ENCODE peak calls at places on chromosomes 11 and 22, in seven cellular contexts. L is A549; C is CD8-positive, alpha-beta memory T cell; Q is body of pancreas; F is ovary; V is heart left ventricle; E is fibroblast of pulmonary artery. B is an unnamed sample.
A peak's percentile ranks its signal among the peaks of the same experiment; 100 is the strongest.

GRCh38 chr22:20569059-20570058 is 61.9 kb downstream of the MED15 start:
- DNase-seq in Q (peak; percentile 42), V (no peak), F (peak; percentile 77), E (peak; percentile 96), C (peak; percentile 77), L (peak; percentile 75), B (peak; percentile 96)

GRCh38 chr22:44191036-44191454 is 10.3 kb downstream of the PARVG start:
- DNase-seq in L (no peak), Q (no peak), C (no peak), F (no peak), V (no peak), E (no peak), B (no peak)

GRCh38 chr22:38566726-38567504 is 3.1 kb downstream of the DMC1 start:
- DNase-seq in Q (no peak), C (no peak), V (no peak), F (no peak), E (no peak), L (no peak), B (no peak)

GRCh38 chr22:35728639-35729308 is 11.1 kb downstream of the APOL5 start:
- DNase-seq in C (no peak), E (no peak), L (no peak), F (no peak), V (no peak), Q (peak; percentile 59), B (no peak)

GRCh38 chr22:32733196-32733595 is 68.3 kb upstream of the TIMP3 start:
- DNase-seq in L (no peak), V (no peak), F (no peak), Q (no peak), E (no peak), C (no peak), B (no peak)

GRCh38 chr22:21940521-21940920 is 12.1 kb downstream of the PPM1F start:
- DNase-seq in F (no peak), E (no peak), V (no peak), Q (no peak), L (no peak), C (no peak), B (no peak)

GRCh38 chr11:94738746-94739145 is 29.4 kb upstream of the AMOTL1 start:
- DNase-seq in C (no peak), F (no peak), V (no peak), Q (no peak), L (no peak), E (no peak), B (peak; percentile 64)

GRCh38 chr22:49616356-49617231 is 211.1 kb downstream of the BRD1 start:
- DNase-seq in L (no peak), V (no peak), Q (no peak), F (peak; percentile 17), C (no peak), E (no peak), B (no peak)

GRCh38 chr11:31779268-31779879 is 31.7 kb downstream of the PAX6 start:
- DNase-seq in F (no peak), C (no peak), V (no peak), E (peak; percentile 36), L (no peak), Q (no peak), B (no peak)

GRCh38 chr11:42161886-42162285 is 702.4 kb upstream of the LRRC4C start:
- DNase-seq in L (no peak), C (no peak), F (no peak), Q (no peak), E (peak; percentile 88), V (no peak), B (no peak)

GRCh38 chr22:35488513-35488912 is 52.1 kb upstream of the RASD2 start:
- DNase-seq in V (no peak), Q (no peak), F (no peak), C (no peak), L (no peak), E (no peak), B (no peak)

GRCh38 chr22:40324468-40325305 is 21.6 kb upstream of the ADSL start:
- DNase-seq in F (no peak), V (no peak), C (peak; percentile 17), E (no peak), L (no peak), Q (no peak), B (no peak)

GRCh38 chr11:62552931-62553838 is 6.6 kb upstream of the AHNAK start:
- DNase-seq in L (peak; percentile 95), F (peak; percentile 86), C (no peak), V (peak; percentile 79), E (peak; percentile 94), Q (peak; percentile 79), B (peak; percentile 98)

GRCh38 chr11:69654001-69654659 is 13.2 kb downstream of the CCND1 start:
- DNase-seq in L (peak; percentile 83), E (no peak), C (no peak), F (peak; percentile 28), Q (no peak), V (peak; percentile 23), B (no peak)

GRCh38 chr11:133821776-133822175 is 23.5 kb downstream of the SPATA19 start:
- DNase-seq in V (no peak), E (peak; percentile 17), F (no peak), Q (peak; percentile 55), C (no peak), L (peak; percentile 47), B (no peak)

GRCh38 chr22:42544686-42545085 is 9.1 kb upstream of the SERHL2 start:
- DNase-seq in Q (no peak), E (peak; percentile 91), L (peak; percentile 56), V (no peak), C (no peak), F (no peak), B (no peak)

DNA sequence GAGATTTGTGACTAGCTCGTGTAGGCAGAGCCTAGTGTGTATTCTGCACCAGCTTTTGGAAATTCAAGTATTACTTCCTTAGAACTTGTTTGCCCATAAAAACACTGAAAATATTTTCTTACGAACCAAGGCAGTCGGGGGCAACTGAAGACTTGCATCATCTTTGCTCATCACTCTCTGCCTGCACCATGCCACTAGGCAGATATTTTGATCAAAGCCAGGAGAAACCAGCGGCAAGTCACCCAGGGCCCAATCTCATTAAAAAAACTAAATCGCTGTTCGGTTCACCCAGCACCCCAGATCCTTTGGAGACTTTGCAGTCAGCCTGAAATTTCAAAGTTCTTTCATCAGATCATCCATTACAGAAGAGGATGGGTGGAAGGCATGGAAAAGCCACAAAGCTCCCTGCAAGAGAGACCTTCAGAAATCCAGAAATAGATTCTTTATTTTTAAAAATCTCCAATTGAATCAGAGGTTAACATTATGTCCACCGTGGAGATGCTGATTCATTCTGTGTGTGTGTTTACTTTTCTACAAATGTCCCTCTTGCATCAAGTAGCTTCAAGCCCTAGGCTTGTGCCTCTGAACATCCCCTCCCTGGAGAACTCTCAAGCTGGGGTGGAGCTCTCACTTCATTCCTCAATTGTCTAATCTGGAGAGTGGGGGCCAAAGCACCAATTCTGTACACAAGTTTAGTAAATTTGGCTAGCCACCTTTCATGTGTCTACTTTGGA is 78.4 kb downstream of the ETS1 start:
- DNase-seq in L (peak; percentile 74), F (no peak), V (no peak), E (no peak), C (no peak), Q (no peak), B (no peak)
- H3K4me3 ChIP-seq in L (peak overlapping the region; percentile 39), F (no peak overlapping the region), V (no peak overlapping the region), E (no peak overlapping the region), C (peak overlapping the region; percentile 97), Q (no peak overlapping the region), B (no peak overlapping the region)

DNA sequence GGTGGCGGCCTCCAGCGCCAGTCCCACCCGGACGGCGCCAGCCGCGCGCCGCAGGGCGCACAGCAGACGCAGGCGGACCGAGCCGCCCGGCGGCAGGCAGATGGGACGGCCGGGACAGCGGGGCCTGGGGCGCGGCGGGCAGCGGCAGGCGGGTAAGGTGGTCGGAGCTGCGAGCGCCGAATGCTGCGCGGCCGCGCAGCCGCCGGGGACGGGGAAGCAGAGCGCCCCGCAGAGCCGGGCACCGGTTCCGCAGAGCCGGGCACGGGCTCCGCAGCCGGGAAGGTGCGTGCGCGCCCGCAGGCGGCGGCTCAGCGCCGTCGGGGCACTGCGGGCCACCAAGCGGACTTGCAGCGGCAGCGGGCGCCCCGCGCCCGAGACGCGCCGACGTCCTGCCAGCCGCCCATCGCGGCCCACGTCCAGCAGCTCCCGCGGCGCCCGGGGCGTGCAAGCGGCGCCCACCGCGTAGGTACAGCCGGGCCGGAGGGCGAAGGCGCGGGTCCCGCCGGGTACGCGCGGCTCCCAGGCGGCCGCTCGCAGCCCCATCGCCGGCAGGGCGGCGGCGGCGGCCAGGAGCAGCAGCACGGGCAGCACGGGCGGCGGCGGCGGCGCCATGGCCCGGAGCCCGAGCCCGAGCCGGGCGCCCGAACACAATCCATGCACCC is 730 bp downstream of the CELSR1 start:
- DNase-seq in C (no peak), F (no peak), E (no peak), L (peak; percentile 24), V (no peak), Q (no peak), B (no peak)
- H3K4me3 ChIP-seq in C (no peak overlapping the region), F (no peak overlapping the region), E (no peak overlapping the region), L (peak overlapping the region; percentile 78), V (peak overlapping the region; percentile 48), Q (no peak overlapping the region), B (peak overlapping the region; percentile 48)

DNA sequence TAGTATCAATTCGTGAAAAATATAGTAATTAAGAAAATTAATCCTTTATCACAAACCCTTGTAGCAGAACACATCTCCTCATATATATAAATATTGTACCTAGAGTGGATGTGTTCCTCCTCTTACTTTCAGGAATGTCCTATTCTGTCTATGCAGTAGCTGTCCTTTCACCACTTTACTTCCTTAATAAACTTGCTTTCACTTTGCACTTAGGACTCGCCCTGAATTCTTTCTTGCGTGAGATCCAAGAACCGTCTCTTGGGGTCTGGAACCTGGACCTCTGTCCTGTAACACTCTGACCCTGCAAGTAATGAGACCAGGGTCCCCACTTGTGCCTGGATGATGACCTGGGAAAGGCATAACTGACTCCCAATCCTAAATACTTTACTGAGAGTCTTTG is 69.5 kb downstream of the FAM168A start:
- DNase-seq in F (no peak), C (no peak), V (no peak), L (no peak), E (no peak), Q (no peak), B (no peak)
- H3K4me3 ChIP-seq in F (peak overlapping the region; percentile 15), C (no peak overlapping the region), V (peak overlapping the region; percentile 25), L (no peak overlapping the region), E (no peak overlapping the region), Q (no peak overlapping the region), B (peak overlapping the region; percentile 49)

GRCh38 chr11:8017894-8018741 is 31.0 kb downstream of the EIF3F start:
- DNase-seq in C (no peak), E (no peak), F (peak; percentile 49), L (no peak), V (no peak), Q (no peak), B (peak; percentile 90)
- H3K4me3 ChIP-seq in C (peak overlapping the region; percentile 50), E (peak overlapping the region; percentile 55), F (peak overlapping the region; percentile 79), L (peak overlapping the region; percentile 61), V (peak overlapping the region; percentile 65), Q (no peak overlapping the region), B (peak overlapping the region; percentile 89)

GRCh38 chr11:64996710-64997380 is at the start of gene BATF2:
- DNase-seq in L (peak; percentile 76), E (peak; percentile 82), Q (peak; percentile 89), C (no peak), V (peak; percentile 77), F (peak; percentile 72), B (peak; percentile 96)
- H3K4me3 ChIP-seq in L (no peak within 1 kb of the TSS), E (peak within 1 kb of the TSS; percentile 42), Q (peak within 1 kb of the TSS; percentile 32), C (no peak within 1 kb of the TSS), V (peak within 1 kb of the TSS; percentile 46), F (peak within 1 kb of the TSS; percentile 28), B (peak within 1 kb of the TSS; percentile 55)